ENCODE peak calls at places on chromosomes 6 and 20, in seven cellular contexts. V is AG08396; N is HAP-1; F is stimulated activated CD4-positive, alpha-beta T cell treated with anti-CD3 and anti-CD28 coated beads, Interleukin-4, amount 100 ng/mL, for 4 hours; A is NCI-H1417; W is activated effector memory CD4-positive, alpha-beta T cell treated with anti-CD3 and anti-CD28 coated beads, Interleukin-2, amount 50 U/mL, for 16 hours; Y is OCI-LY7. D is an unnamed sample.

GRCh38 chr6:119241124-119241491 is 108.5 kb downstream of the MAN1A1 start:
- DNase-seq in V (peak), N (peak), F (no peak), A (no peak), W (no peak), Y (no peak), D (no peak)

GRCh38 chr20:16423311-16424212 is 149.7 kb downstream of the KIF16B start:
- DNase-seq in V (no peak), N (no peak), F (no peak), A (no peak), W (no peak), Y (no peak), D (no peak)

GRCh38 chr20:21238400-21238799 is 64.7 kb upstream of the XRN2 start:
- DNase-seq in V (no peak), N (no peak), F (no peak), A (no peak), W (no peak), Y (no peak), D (no peak)

GRCh38 chr6:28371280-28371679 is 21.5 kb downstream of the ZKSCAN3 start:
- DNase-seq in V (no peak), N (no peak), F (no peak), A (no peak), W (no peak), Y (no peak), D (no peak)

GRCh38 chr20:41065716-41066115 is 37.1 kb downstream of the TOP1 start:
- DNase-seq in V (no peak), N (no peak), F (no peak), A (no peak), W (no peak), Y (no peak), D (no peak)

GRCh38 chr20:34033903-34034302 is 40.2 kb downstream of the RALY start:
- DNase-seq in V (no peak), N (no peak), F (no peak), A (peak), W (no peak), Y (no peak), D (no peak)

GRCh38 chr6:107237992-107238660 is 122.8 kb upstream of the BEND3 start:
- DNase-seq in V (no peak), N (no peak), F (no peak), A (no peak), W (no peak), Y (no peak), D (no peak)

GRCh38 chr6:24522090-24522820 is 27.5 kb downstream of the ALDH5A1 start:
- DNase-seq in V (no peak), N (no peak), F (no peak), A (peak), W (no peak), Y (peak), D (no peak)